ENCODE peak calls at places on chromosomes 16 and 17, in four cellular contexts. L, H, G and X are unnamed samples.

GRCh38 chr16:27080870-27081269 is 14.1 kb downstream of the C16orf82 start:
- DNase-seq in H (no peak), G (no peak), L (no peak), X (no peak)

GRCh38 chr16:22192261-22193133 is 13.6 kb upstream of the EEF2K start:
- DNase-seq in H (peak; percentile 84), L (peak; percentile 96), G (peak; percentile 65), X (peak; percentile 63)

GRCh38 chr16:527015-527903 is at the start of gene CAPN15:
- DNase-seq in G (peak; percentile 49), L (peak; percentile 96), H (peak; percentile 85), X (peak; percentile 79)

GRCh38 chr17:74749262-74750038 is 1.0 kb downstream of the NHERF1 start:
- DNase-seq in L (peak; percentile 83), H (peak; percentile 63), G (no peak), X (no peak)

GRCh38 chr16:57781741-57782606 is 20.3 kb downstream of the KIFC3 start:
- DNase-seq in L (no peak), G (peak; percentile 35), H (no peak), X (no peak)

GRCh38 chr17:10205549-10206185 is 7.3 kb upstream of the GAS7 start:
- DNase-seq in H (no peak), G (peak; percentile 24), L (no peak), X (no peak)

GRCh38 chr16:10312784-10313724 is 72.8 kb upstream of the ATF7IP2 start:
- DNase-seq in G (no peak), H (no peak), L (no peak), X (no peak)

GRCh38 chr17:43952724-43953666 is 745 bp downstream of the PYY start:
- DNase-seq in G (no peak), L (no peak), H (no peak), X (no peak)

GRCh38 chr17:17445925-17446665 is 30.7 kb upstream of the MED9 start:
- DNase-seq in H (peak; percentile 36), G (peak; percentile 87), L (no peak), X (no peak)

GRCh38 chr16:27234603-27235002 is 31.3 kb downstream of the KDM8 start:
- DNase-seq in L (peak; percentile 76), H (no peak), G (no peak), X (no peak)

GRCh38 chr17:42660692-42661345 is 1.7 kb downstream of the TUBG2 start:
- DNase-seq in H (peak; percentile 62), G (no peak), L (no peak), X (no peak)

GRCh38 chr16:66563574-66564334 is 2.5 kb upstream of the CMTM1 start:
- DNase-seq in G (no peak), L (no peak), H (no peak), X (no peak)

GRCh38 chr16:58377932-58378331 is 14.3 kb upstream of the GINS3 start:
- DNase-seq in H (no peak), L (no peak), G (no peak), X (no peak)

GRCh38 chr17:56785396-56785795 is 48.3 kb downstream of the C17orf67 start:
- DNase-seq in H (no peak), L (no peak), G (peak; percentile 89), X (no peak)

GRCh38 chr16:86505185-86505898 is 5.0 kb upstream of the FOXF1 start:
- DNase-seq in L (no peak), G (no peak), H (no peak), X (no peak)

GRCh38 chr17:56715613-56716357 is 117.9 kb downstream of the C17orf67 start:
- DNase-seq in L (peak; percentile 93), H (peak; percentile 77), G (peak; percentile 63), X (peak; percentile 69)

GRCh38 chr16:12255473-12255872 is 278.9 kb downstream of the SNX29 start:
- DNase-seq in G (no peak), H (no peak), L (no peak), X (no peak)

GRCh38 chr16:5551909-5552308 is 454.3 kb upstream of the EEF2KMT start:
- DNase-seq in G (no peak), H (no peak), L (no peak), X (no peak)

GRCh38 chr16:2751577-2752034 is 832 bp upstream of the SRRM2 start:
- DNase-seq in H (no peak), L (no peak), G (no peak), X (peak; percentile 31)

GRCh38 chr16:11133344-11133921 is 122.6 kb downstream of the SOCS1 start:
- DNase-seq in G (peak; percentile 93), L (peak; percentile 67), H (peak; percentile 44), X (no peak)

GRCh38 chr16:3140603-3141427 is 6.0 kb downstream of the ZNF213 start:
- DNase-seq in L (no peak), G (no peak), H (no peak), X (no peak)

GRCh38 chr16:57887711-57888110 is 83.2 kb downstream of the CNGB1 start:
- DNase-seq in H (no peak), G (no peak), L (no peak), X (no peak)

GRCh38 chr16:84115919-84116719 is 623 bp downstream of the MBTPS1 start:
- DNase-seq in H (peak; percentile 67), L (peak; percentile 88), G (peak; percentile 38), X (peak; percentile 54)

GRCh38 chr16:85665929-85666328 is 22.8 kb downstream of the GINS2 start:
- DNase-seq in H (no peak), G (no peak), L (no peak), X (peak; percentile 39)

GRCh38 chr16:80938035-80938927 is 68.4 kb downstream of the CMC2 start:
- DNase-seq in G (peak; percentile 77), H (no peak), L (no peak), X (no peak)

GRCh38 chr16:17847234-17847795 is 376.6 kb upstream of the XYLT1 start:
- DNase-seq in L (no peak), G (no peak), H (no peak), X (no peak)

GRCh38 chr16:65176603-65177002 is 54.7 kb upstream of the CDH11 start:
- DNase-seq in H (peak; percentile 19), L (no peak), G (no peak), X (no peak)

GRCh38 chr16:3401719-3402397 is 843 bp downstream of the ZNF174 start:
- DNase-seq in H (no peak), L (peak; percentile 61), G (no peak), X (no peak)

GRCh38 chr17:57940217-57940616 is 15.0 kb downstream of the CUEDC1 start:
- DNase-seq in G (no peak), L (no peak), H (no peak), X (no peak)

GRCh38 chr17:1484586-1485310 is 7.7 kb downstream of the MYO1C start:
- DNase-seq in G (peak; percentile 42), L (peak; percentile 84), H (peak; percentile 83), X (no peak)